ENCODE peak calls at places on chromosomes 13 and 19, in seven cellular contexts. X, G, V, Z, F, W and L are unnamed samples.
A peak's percentile ranks its signal among the peaks of the same experiment; 100 is the strongest.

GRCh38 chr13:110422913-110423688 is 116.0 kb downstream of the COL4A2 start:
- DNase-seq in W (no peak), X (no peak), G (no peak), Z (no peak), F (peak; percentile 31), V (no peak), L (no peak)

GRCh38 chr13:48975926-48976676 is 389 bp downstream of the FNDC3A start:
- DNase-seq in Z (peak; percentile 33), F (peak; percentile 95), X (peak; percentile 88), W (peak; percentile 70), V (peak; percentile 86), G (peak; percentile 89), L (no peak)

GRCh38 chr13:112131740-112132113 is 64.8 kb downstream of the SOX1 start:
- DNase-seq in G (no peak), V (peak; percentile 64), Z (no peak), F (no peak), W (no peak), X (peak; percentile 13), L (no peak)

GRCh38 chr19:34276614-34277013 is 22.3 kb downstream of the GARRE1 start:
- DNase-seq in X (no peak), Z (no peak), W (no peak), G (peak; percentile 23), V (no peak), F (no peak), L (no peak)

GRCh38 chr13:76852991-76853390 is 33.2 kb downstream of the KCTD12 start:
- DNase-seq in G (no peak), F (no peak), X (no peak), W (no peak), V (no peak), Z (no peak), L (no peak)

GRCh38 chr13:30685987-30686386 is 49.4 kb upstream of the ALOX5AP start:
- DNase-seq in F (no peak), V (no peak), X (no peak), W (no peak), G (no peak), Z (no peak), L (no peak)

GRCh38 chr13:25453966-25454365 is 82.2 kb downstream of the ATP8A2 start:
- DNase-seq in G (no peak), X (no peak), Z (no peak), V (no peak), F (no peak), W (no peak), L (no peak)

GRCh38 chr19:4337906-4338440 is 654 bp downstream of the STAP2 start:
- DNase-seq in G (no peak), F (no peak), W (no peak), Z (no peak), X (peak; percentile 33), V (peak; percentile 62), L (no peak)

GRCh38 chr19:6225232-6225635 is 54.5 kb downstream of the MLLT1 start:
- DNase-seq in F (no peak), W (no peak), V (no peak), Z (no peak), G (no peak), X (no peak), L (no peak)

GRCh38 chr13:87287721-87288120 is 383.4 kb upstream of the SLITRK5 start:
- DNase-seq in V (no peak), F (no peak), G (no peak), X (no peak), W (no peak), Z (no peak), L (no peak)

GRCh38 chr19:6018786-6019185 is 40.8 kb upstream of the RANBP3 start:
- DNase-seq in X (no peak), Z (no peak), G (no peak), V (no peak), W (no peak), F (no peak), L (no peak)

GRCh38 chr13:46324976-46325375 is 62.1 kb downstream of the RUBCNL start:
- DNase-seq in G (no peak), Z (no peak), W (no peak), X (no peak), F (no peak), V (no peak), L (no peak)

GRCh38 chr13:24630121-24630520 is 50.1 kb upstream of the ATP12A start:
- DNase-seq in G (no peak), W (no peak), V (no peak), X (no peak), Z (no peak), F (peak; percentile 43), L (no peak)

GRCh38 chr13:66995366-66995663 is 234.8 kb downstream of the PCDH9 start:
- DNase-seq in G (no peak), Z (no peak), W (no peak), X (no peak), V (no peak), F (no peak), L (no peak)

GRCh38 chr19:737591-738093 is 13.3 kb upstream of the MISP start:
- DNase-seq in V (peak; percentile 72), Z (no peak), W (no peak), X (peak; percentile 52), F (peak; percentile 49), G (peak; percentile 44), L (no peak)

GRCh38 chr13:44237276-44237767 is 136.3 kb upstream of the SERP2 start:
- DNase-seq in G (no peak), W (peak; percentile 89), X (no peak), V (peak; percentile 47), F (peak; percentile 55), Z (no peak), L (peak; percentile 19)
- TF ChIP-seq POLR2A in G (no peak), W (peak; percentile 39), X (no peak), V (no peak), F (no peak), Z (no peak), L (no peak)

DNA sequence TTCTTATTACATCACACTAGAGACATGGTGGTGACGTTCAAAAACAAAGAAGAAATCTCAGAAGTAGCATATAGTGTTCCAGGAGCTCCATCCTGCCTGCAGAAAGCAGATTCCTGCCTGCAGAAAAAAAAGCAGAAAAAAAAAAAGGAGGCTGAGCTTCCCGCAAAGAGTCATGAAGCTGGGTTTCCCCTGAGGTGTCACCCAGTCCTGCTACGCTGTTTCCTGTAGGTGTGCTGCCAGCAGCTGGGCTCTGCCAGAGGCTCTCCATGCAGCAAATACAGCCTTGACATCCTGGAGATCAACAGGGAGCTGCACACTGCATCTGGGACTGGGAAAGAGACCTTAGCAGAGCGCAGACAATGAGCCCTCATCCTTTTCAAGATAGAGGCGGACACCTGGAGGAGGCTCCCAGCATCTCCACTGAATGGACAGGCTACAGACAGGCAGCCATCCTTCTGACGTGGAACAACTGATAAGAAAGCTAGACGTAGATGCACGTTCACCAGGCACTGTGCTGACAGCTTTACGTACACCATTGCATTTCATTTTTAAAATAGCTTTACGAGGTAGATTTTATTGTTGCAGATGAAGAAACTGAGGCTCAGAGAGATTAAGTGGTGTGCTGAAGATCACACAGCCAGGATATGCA is 350.9 kb downstream of the FOXO1 start:
- DNase-seq in F (no peak), G (no peak), V (no peak), Z (no peak), X (no peak), W (no peak), L (no peak)
- TF ChIP-seq POLR2A in F (no peak), G (no peak), V (no peak), Z (no peak), X (no peak), W (no peak), L (no peak)

DNA sequence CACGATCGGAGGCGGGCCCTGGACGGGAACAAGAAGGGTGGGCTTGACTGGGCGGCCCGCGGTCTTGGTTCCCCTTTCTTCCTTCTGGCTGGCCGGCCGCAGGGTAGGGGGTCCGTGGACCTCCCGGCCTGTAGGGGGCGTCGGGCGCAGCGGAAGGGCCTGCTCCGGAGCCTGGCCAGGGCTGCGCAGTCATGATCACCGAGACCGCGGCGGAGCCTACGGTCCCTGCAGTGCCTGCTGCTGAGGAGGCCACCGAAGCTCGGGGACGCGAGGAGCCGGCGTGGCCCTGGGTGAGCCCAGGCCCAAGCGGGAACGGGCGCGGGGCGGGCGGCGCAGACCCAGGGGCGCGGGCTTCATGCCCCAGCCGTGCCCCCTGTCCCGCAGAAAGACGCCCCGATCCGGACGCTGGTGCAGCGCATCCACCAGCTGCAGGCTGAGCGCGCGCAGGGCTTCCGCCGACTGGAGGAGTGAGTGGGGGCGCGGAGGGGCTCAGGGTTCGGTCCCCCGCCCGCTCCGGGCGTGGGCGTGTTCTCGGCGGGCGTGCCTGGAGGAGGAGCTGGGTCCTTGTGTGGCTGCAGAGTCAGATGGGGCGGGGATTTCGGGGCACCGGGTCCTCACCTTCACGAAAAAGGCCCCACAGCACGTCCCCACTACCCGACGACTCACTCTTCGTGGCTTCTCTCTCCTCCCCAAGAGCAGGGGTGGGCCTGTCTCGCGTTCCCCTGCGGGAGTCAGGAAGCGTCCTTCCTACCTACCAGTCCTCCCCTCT is at the start of gene REX1BD:
- DNase-seq in F (peak; percentile 94), G (peak; percentile 80), X (peak; percentile 80), V (peak; percentile 84), W (peak; percentile 76), Z (no peak), L (peak; percentile 54)
- TF ChIP-seq POLR2A in F (peak; percentile 74), G (peak; percentile 44), X (no peak), V (peak; percentile 47), W (peak; percentile 34), Z (peak; percentile 59), L (peak; percentile 91)

GRCh38 chr19:49338691-49339363 is 3.6 kb downstream of the CD37 start:
- DNase-seq in G (peak; percentile 97), F (no peak), X (peak; percentile 96), W (peak; percentile 46), Z (no peak), V (peak; percentile 90), L (no peak)
- TF ChIP-seq POLR2A in G (no peak), F (no peak), X (no peak), W (no peak), Z (no peak), V (no peak), L (peak; percentile 7)

DNA sequence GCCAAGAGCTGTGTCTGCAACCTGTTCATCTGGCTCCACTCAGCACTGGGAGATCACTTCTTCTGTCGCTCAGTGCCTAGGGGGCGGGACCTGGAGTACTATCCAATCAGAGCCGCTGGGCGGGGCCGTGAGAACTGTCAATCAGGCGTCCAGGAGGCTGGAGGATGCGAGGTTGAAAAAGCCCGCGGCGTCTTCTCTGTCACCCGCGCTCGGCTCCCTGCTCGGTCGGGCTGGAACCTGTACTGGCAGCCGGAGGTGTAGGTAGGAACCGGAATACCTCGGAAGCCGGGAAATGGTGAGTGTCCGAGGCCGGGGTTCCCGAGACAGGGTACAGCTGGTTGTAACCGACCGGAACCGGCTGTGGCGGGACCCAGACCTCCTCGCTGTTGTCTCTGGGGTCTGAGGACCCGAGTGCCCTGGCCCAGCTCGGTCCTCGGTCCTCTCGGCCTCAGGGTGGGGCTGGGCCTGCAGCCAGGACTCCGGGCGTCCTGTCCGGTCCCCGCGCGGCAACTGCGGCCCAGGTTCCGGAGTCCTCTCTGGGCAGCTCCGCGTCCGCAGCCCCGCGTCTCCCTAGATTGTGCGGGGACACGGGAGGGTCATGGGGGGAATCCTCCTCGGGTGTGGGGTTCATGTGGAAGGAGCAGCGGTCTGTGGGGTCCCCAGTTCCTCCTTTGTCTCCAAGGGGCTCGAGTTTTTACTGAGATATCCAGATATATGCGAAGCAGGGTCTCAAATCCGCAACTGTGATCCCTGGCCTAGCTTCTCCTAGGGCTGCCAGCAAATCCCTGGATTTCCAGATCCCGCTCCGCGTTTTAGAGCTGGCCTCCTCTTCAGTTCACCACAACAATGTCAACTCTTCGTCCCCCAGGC is 42.6 kb downstream of the ZNF627 start:
- DNase-seq in W (peak; percentile 82), V (peak; percentile 98), G (peak; percentile 98), Z (peak; percentile 68), F (peak; percentile 95), X (peak; percentile 98), L (peak; percentile 69)
- TF ChIP-seq POLR2A in W (no peak), V (no peak), G (no peak), Z (no peak), F (peak; percentile 29), X (no peak), L (peak; percentile 73)